ENCODE peak calls at places on chromosomes 2 and 18, in six cellular contexts. U is stimulated activated CD4-positive, alpha-beta T cell treated with anti-CD3 and anti-CD28 coated beads, Interleukin-4, amount 100 ng/mL, for 4 hours; Q is GM13976; K is neuronal stem cell; B is left cardiac atrium; F is cerebellar cortex. J is an unnamed sample.

GRCh38 chr2:75241696-75242095 is 42.4 kb upstream of the TACR1 start:
- DNase-seq in U (no peak), Q (no peak), K (no peak), B (no peak), F (no peak), J (no peak)

GRCh38 chr2:84924173-84925106 is 19.0 kb downstream of the TMSB10 start:
- DNase-seq in U (peak), Q (no peak), K (no peak), B (peak), F (peak), J (no peak)

GRCh38 chr2:172239944-172240590 is 137.4 kb upstream of the DLX2 start:
- DNase-seq in U (no peak), Q (no peak), K (no peak), B (no peak), F (no peak), J (no peak)

GRCh38 chr2:4895376-4895775 is 796.8 kb upstream of the SOX11 start:
- DNase-seq in U (no peak), Q (no peak), K (no peak), B (no peak), F (no peak), J (no peak)

GRCh38 chr2:207479198-207479785 is 50.5 kb upstream of the CREB1 start:
- DNase-seq in U (no peak), Q (no peak), K (no peak), B (no peak), F (no peak), J (no peak)

GRCh38 chr2:54455584-54456525 is at the start of gene SPTBN1:
- DNase-seq in U (no peak), Q (peak), K (peak), B (peak), F (peak), J (peak)

GRCh38 chr2:58939388-58939787 is 698.3 kb upstream of the FANCL start:
- DNase-seq in U (no peak), Q (no peak), K (no peak), B (no peak), F (no peak), J (no peak)

GRCh38 chr2:190698895-190699294 is 50.0 kb downstream of the NAB1 start:
- DNase-seq in U (no peak), Q (no peak), K (peak), B (no peak), F (no peak), J (no peak)

GRCh38 chr2:239806758-239807434 is 218.2 kb downstream of the NDUFA10 start:
- DNase-seq in U (no peak), Q (no peak), K (no peak), B (no peak), F (no peak), J (peak)

GRCh38 chr18:12036201-12036751 is 55.0 kb downstream of the IMPA2 start:
- DNase-seq in U (no peak), Q (no peak), K (no peak), B (no peak), F (peak), J (no peak)

GRCh38 chr2:219277703-219278654 is 1.2 kb upstream of the DNAJB2 start:
- DNase-seq in U (peak), Q (peak), K (peak), B (peak), F (peak), J (peak)

GRCh38 chr18:23226386-23226785 is 91.1 kb downstream of the CABLES1 start:
- DNase-seq in U (no peak), Q (no peak), K (no peak), B (no peak), F (no peak), J (no peak)

GRCh38 chr2:30315391-30316055 is 84.2 kb downstream of the LBH start:
- DNase-seq in U (peak), Q (no peak), K (no peak), B (no peak), F (no peak), J (no peak)

GRCh38 chr2:50126845-50127244 is 905.1 kb downstream of the NRXN1 start:
- DNase-seq in U (no peak), Q (no peak), K (no peak), B (no peak), F (no peak), J (peak)

GRCh38 chr2:228493852-228494251 is 312.4 kb upstream of the SPHKAP start:
- DNase-seq in U (no peak), Q (no peak), K (no peak), B (no peak), F (no peak), J (no peak)

GRCh38 chr2:212939777-212940531 is 211.5 kb downstream of the IKZF2 start:
- DNase-seq in U (no peak), Q (no peak), K (no peak), B (no peak), F (no peak), J (no peak)

GRCh38 chr2:216540920-216541319 is 42.3 kb downstream of the RPL37A start:
- DNase-seq in U (no peak), Q (no peak), K (no peak), B (no peak), F (no peak), J (no peak)

GRCh38 chr18:51235011-51235789 is 37.7 kb upstream of the MEX3C start:
- DNase-seq in U (peak), Q (peak), K (no peak), B (no peak), F (no peak), J (no peak)

GRCh38 chr2:173086518-173087213 is 11.0 kb downstream of the MAP3K20 start:
- DNase-seq in U (no peak), Q (no peak), K (no peak), B (no peak), F (no peak), J (no peak)

GRCh38 chr2:56770490-56770889 is 586.7 kb downstream of the CCDC85A start:
- DNase-seq in U (no peak), Q (peak), K (no peak), B (no peak), F (no peak), J (no peak)

GRCh38 chr2:181947273-181947672 is 38.4 kb upstream of the PPP1R1C start:
- DNase-seq in U (no peak), Q (no peak), K (no peak), B (no peak), F (no peak), J (no peak)

GRCh38 chr2:8574196-8575010 is 107.5 kb upstream of the ID2 start:
- DNase-seq in U (no peak), Q (peak), K (no peak), B (no peak), F (no peak), J (no peak)

GRCh38 chr18:79706006-79706405 is 26.4 kb downstream of the CTDP1 start:
- DNase-seq in U (no peak), Q (no peak), K (no peak), B (no peak), F (no peak), J (no peak)

GRCh38 chr2:72828840-72829507 is 3.1 kb upstream of the EXOC6B start:
- DNase-seq in U (no peak), Q (no peak), K (no peak), B (no peak), F (no peak), J (no peak)

GRCh38 chr2:201129044-201129505 is 13.1 kb downstream of the CFLAR start:
- DNase-seq in U (peak), Q (no peak), K (no peak), B (no peak), F (no peak), J (peak)

GRCh38 chr2:189439342-189439741 is 1.9 kb upstream of the WDR75 start:
- DNase-seq in U (no peak), Q (no peak), K (no peak), B (no peak), F (peak), J (no peak)

GRCh38 chr2:106124787-106125549 is 69.1 kb downstream of the UXS1 start:
- DNase-seq in U (no peak), Q (no peak), K (no peak), B (no peak), F (no peak), J (no peak)

GRCh38 chr2:215218587-215219577 is 80.5 kb upstream of the ABCA12 start:
- DNase-seq in U (no peak), Q (no peak), K (no peak), B (no peak), F (no peak), J (no peak)

GRCh38 chr2:223075301-223076270 is 23.6 kb downstream of the KCNE4 start:
- DNase-seq in U (no peak), Q (no peak), K (no peak), B (no peak), F (no peak), J (no peak)

GRCh38 chr18:21897811-21898210 is 157.2 kb downstream of the MIB1 start:
- DNase-seq in U (no peak), Q (peak), K (peak), B (peak), F (peak), J (peak)

GRCh38 chr2:187546762-187547333 is 7.4 kb downstream of the TFPI start:
- DNase-seq in U (no peak), Q (no peak), K (no peak), B (no peak), F (no peak), J (no peak)

GRCh38 chr2:68646303-68646702 is 2.9 kb downstream of the PROKR1 start:
- DNase-seq in U (no peak), Q (no peak), K (no peak), B (no peak), F (peak), J (no peak)

GRCh38 chr2:240510513-240511210 is 47.1 kb downstream of the ANKMY1 start:
- DNase-seq in U (no peak), Q (no peak), K (no peak), B (no peak), F (no peak), J (no peak)

GRCh38 chr2:239625106-239625845 is 224.5 kb upstream of the HDAC4 start:
- DNase-seq in U (no peak), Q (no peak), K (no peak), B (no peak), F (no peak), J (no peak)

GRCh38 chr2:209476367-209477191 is 52.7 kb downstream of the MAP2 start:
- DNase-seq in U (no peak), Q (no peak), K (no peak), B (no peak), F (peak), J (peak)

GRCh38 chr2:12720181-12720580 is 3.4 kb downstream of the TRIB2 start:
- DNase-seq in U (no peak), Q (no peak), K (no peak), B (no peak), F (peak), J (no peak)

GRCh38 chr2:134897932-134898331 is 20.7 kb upstream of the CCNT2 start:
- DNase-seq in U (no peak), Q (peak), K (no peak), B (no peak), F (peak), J (peak)

GRCh38 chr18:51623653-51624052 is 426.2 kb upstream of the MEX3C start:
- DNase-seq in U (no peak), Q (no peak), K (no peak), B (no peak), F (no peak), J (no peak)

GRCh38 chr2:167052825-167053224 is 164.5 kb downstream of the XIRP2 start:
- DNase-seq in U (no peak), Q (no peak), K (no peak), B (no peak), F (no peak), J (no peak)